ENCODE peak calls at places on chromosome 4, in nine cellular contexts. One of them, this sample, is unnamed.

GRCh38 chr4:92600638-92601037 is 296.9 kb downstream of the GRID2 start:
- DNase-seq in adrenal gland: no peak
- DNase-seq in H1: peak
- DNase-seq in A549: no peak
- DNase-seq in ovary: no peak
- DNase-seq in tibial nerve: no peak
- DNase-seq in SJSA1: no peak
- DNase-seq in DND-41: no peak
- DNase-seq in right lobe of liver: peak
- DNase-seq in this sample: no peak

GRCh38 chr4:186729856-186730255 is 6.2 kb upstream of the FAT1 start:
- DNase-seq in ovary: no peak
- DNase-seq in right lobe of liver: no peak
- DNase-seq in A549: no peak
- DNase-seq in DND-41: no peak
- DNase-seq in SJSA1: no peak
- DNase-seq in H1: no peak
- DNase-seq in adrenal gland: no peak
- DNase-seq in tibial nerve: no peak
- DNase-seq in this sample: no peak

GRCh38 chr4:138522366-138522765 is 280.2 kb upstream of the SLC7A11 start:
- DNase-seq in right lobe of liver: no peak
- DNase-seq in ovary: no peak
- DNase-seq in adrenal gland: no peak
- DNase-seq in DND-41: no peak
- DNase-seq in H1: no peak
- DNase-seq in A549: peak
- DNase-seq in SJSA1: peak
- DNase-seq in tibial nerve: no peak
- DNase-seq in this sample: no peak

GRCh38 chr4:13635281-13635799 is 7.8 kb upstream of the BOD1L1 start:
- DNase-seq in tibial nerve: no peak
- DNase-seq in A549: no peak
- DNase-seq in ovary: no peak
- DNase-seq in H1: no peak
- DNase-seq in adrenal gland: no peak
- DNase-seq in SJSA1: no peak
- DNase-seq in right lobe of liver: no peak
- DNase-seq in DND-41: no peak
- DNase-seq in this sample: no peak

GRCh38 chr4:161010227-161010626 is 1153.6 kb downstream of the FSTL5 start:
- DNase-seq in A549: no peak
- DNase-seq in adrenal gland: no peak
- DNase-seq in tibial nerve: no peak
- DNase-seq in ovary: no peak
- DNase-seq in right lobe of liver: no peak
- DNase-seq in H1: no peak
- DNase-seq in DND-41: no peak
- DNase-seq in SJSA1: no peak
- DNase-seq in this sample: no peak

GRCh38 chr4:99447079-99447478 is 11.9 kb upstream of the ADH7 start:
- DNase-seq in ovary: no peak
- DNase-seq in SJSA1: peak
- DNase-seq in right lobe of liver: no peak
- DNase-seq in tibial nerve: no peak
- DNase-seq in adrenal gland: no peak
- DNase-seq in H1: no peak
- DNase-seq in DND-41: peak
- DNase-seq in A549: peak
- DNase-seq in this sample: no peak

GRCh38 chr4:89739589-89739988 is 97.4 kb downstream of the SNCA start:
- DNase-seq in ovary: no peak
- DNase-seq in tibial nerve: no peak
- DNase-seq in DND-41: no peak
- DNase-seq in SJSA1: no peak
- DNase-seq in A549: no peak
- DNase-seq in adrenal gland: no peak
- DNase-seq in right lobe of liver: no peak
- DNase-seq in H1: no peak
- DNase-seq in this sample: no peak

GRCh38 chr4:88734403-88734949 is 36.8 kb upstream of the NAP1L5 start:
- DNase-seq in SJSA1: no peak
- DNase-seq in right lobe of liver: no peak
- DNase-seq in DND-41: no peak
- DNase-seq in H1: no peak
- DNase-seq in tibial nerve: no peak
- DNase-seq in A549: no peak
- DNase-seq in adrenal gland: no peak
- DNase-seq in ovary: no peak
- DNase-seq in this sample: no peak

GRCh38 chr4:1377606-1378261 is 28.5 kb downstream of the NKX1-1 start:
- DNase-seq in adrenal gland: no peak
- DNase-seq in right lobe of liver: peak
- DNase-seq in A549: no peak
- DNase-seq in H1: no peak
- DNase-seq in SJSA1: no peak
- DNase-seq in ovary: peak
- DNase-seq in DND-41: no peak
- DNase-seq in tibial nerve: no peak
- DNase-seq in this sample: no peak

GRCh38 chr4:123952530-123953274 is 556.1 kb downstream of the SPRY1 start:
- DNase-seq in ovary: no peak
- DNase-seq in tibial nerve: no peak
- DNase-seq in SJSA1: no peak
- DNase-seq in DND-41: no peak
- DNase-seq in H1: no peak
- DNase-seq in adrenal gland: no peak
- DNase-seq in right lobe of liver: no peak
- DNase-seq in A549: no peak
- DNase-seq in this sample: no peak

GRCh38 chr4:111854494-111855087 is 290.7 kb upstream of the FAM241A start:
- DNase-seq in ovary: no peak
- DNase-seq in H1: no peak
- DNase-seq in tibial nerve: no peak
- DNase-seq in DND-41: peak
- DNase-seq in SJSA1: peak
- DNase-seq in right lobe of liver: no peak
- DNase-seq in adrenal gland: peak
- DNase-seq in A549: peak
- DNase-seq in this sample: no peak

DNA sequence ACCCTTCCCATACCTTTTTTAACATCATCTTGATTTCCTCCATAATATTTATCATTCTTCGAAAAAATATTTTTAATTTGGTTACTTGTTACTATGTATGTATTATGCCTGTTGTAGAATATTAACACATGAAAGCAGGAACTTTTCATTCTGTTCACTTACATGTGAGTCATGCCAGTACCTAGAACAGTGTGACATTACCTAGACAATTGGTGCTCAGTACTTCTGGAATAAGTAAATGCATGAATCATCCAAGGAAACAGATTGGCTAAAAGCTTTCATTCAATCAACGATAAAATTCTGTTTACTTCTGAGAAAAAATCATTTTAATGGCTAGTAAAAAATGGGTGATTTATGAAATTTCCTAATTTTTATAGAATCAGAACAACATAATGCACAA is 76.4 kb downstream of the CXXC4 start:
- DNase-seq in right lobe of liver: no peak
- DNase-seq in A549: peak
- DNase-seq in ovary: no peak
- DNase-seq in H1: no peak
- DNase-seq in tibial nerve: no peak
- DNase-seq in adrenal gland: no peak
- DNase-seq in DND-41: no peak
- DNase-seq in SJSA1: no peak
- DNase-seq in this sample: no peak
- H3K4me3 ChIP-seq in right lobe of liver: no peak
- H3K4me3 ChIP-seq in A549: no peak
- H3K4me3 ChIP-seq in ovary: no peak
- H3K4me3 ChIP-seq in H1: no peak
- H3K4me3 ChIP-seq in tibial nerve: no peak
- H3K4me3 ChIP-seq in adrenal gland: no peak
- H3K4me3 ChIP-seq in DND-41: no peak
- H3K4me3 ChIP-seq in SJSA1: no peak
- H3K4me3 ChIP-seq in this sample: no peak

GRCh38 chr4:189185810-189186432 is 754.8 kb upstream of the FRG1 start:
- DNase-seq in tibial nerve: no peak
- DNase-seq in adrenal gland: no peak
- DNase-seq in ovary: no peak
- DNase-seq in right lobe of liver: no peak
- DNase-seq in H1: no peak
- DNase-seq in SJSA1: no peak
- DNase-seq in DND-41: no peak
- DNase-seq in A549: no peak
- DNase-seq in this sample: no peak
- H3K27ac ChIP-seq in tibial nerve: no peak
- H3K27ac ChIP-seq in adrenal gland: no peak
- H3K27ac ChIP-seq in ovary: no peak
- H3K27ac ChIP-seq in right lobe of liver: no peak
- H3K27ac ChIP-seq in H1: peak
- H3K27ac ChIP-seq in SJSA1: no peak
- H3K27ac ChIP-seq in DND-41: no peak
- H3K27ac ChIP-seq in A549: no peak
- H3K27ac ChIP-seq in this sample: no peak

DNA sequence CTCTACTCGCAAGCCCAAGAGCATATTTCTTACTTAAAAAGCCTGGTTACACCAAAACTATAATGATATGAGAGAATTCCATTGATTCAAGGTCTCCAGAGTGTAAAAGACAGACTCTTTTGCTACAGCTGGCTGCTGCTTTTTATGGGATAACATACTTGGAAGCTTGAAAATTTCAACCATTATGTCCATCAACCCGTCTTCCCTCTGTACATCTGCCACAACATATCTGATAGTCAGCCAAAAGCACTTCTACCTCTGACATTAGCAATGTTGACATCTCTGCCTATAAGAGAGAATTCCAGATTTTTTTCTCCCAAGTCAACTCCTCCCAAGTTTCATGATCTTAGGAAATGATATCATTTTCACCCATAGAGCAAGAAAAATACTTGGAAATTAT is 54.4 kb upstream of the IQCM start:
- DNase-seq in SJSA1: no peak
- DNase-seq in H1: no peak
- DNase-seq in right lobe of liver: no peak
- DNase-seq in DND-41: no peak
- DNase-seq in A549: no peak
- DNase-seq in adrenal gland: no peak
- DNase-seq in tibial nerve: no peak
- DNase-seq in ovary: no peak
- DNase-seq in this sample: no peak
- H3K4me3 ChIP-seq in SJSA1: no peak
- H3K4me3 ChIP-seq in H1: no peak
- H3K4me3 ChIP-seq in right lobe of liver: no peak
- H3K4me3 ChIP-seq in DND-41: no peak
- H3K4me3 ChIP-seq in A549: no peak
- H3K4me3 ChIP-seq in adrenal gland: no peak
- H3K4me3 ChIP-seq in tibial nerve: no peak
- H3K4me3 ChIP-seq in ovary: no peak
- H3K4me3 ChIP-seq in this sample: no peak

DNA sequence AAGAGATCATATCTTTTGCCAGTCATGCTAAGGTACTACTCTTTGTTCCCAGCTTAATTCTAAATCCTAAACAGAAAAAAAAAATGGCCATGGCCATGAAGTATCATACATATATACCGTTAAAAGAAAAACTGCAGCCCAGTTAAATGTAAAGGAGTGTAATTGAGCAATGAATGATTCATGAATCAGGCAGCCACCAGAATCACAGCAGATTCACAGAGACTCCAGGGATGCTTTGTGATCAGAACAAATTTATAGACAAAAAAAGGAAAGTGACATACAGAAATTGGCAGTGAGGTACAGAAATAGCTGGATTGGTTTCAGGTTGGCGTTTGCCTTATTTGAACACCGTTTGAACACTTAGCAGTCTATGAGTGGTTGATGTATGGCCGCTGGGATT is 42.1 kb upstream of the PDGFC start:
- DNase-seq in ovary: no peak
- DNase-seq in DND-41: no peak
- DNase-seq in right lobe of liver: no peak
- DNase-seq in A549: no peak
- DNase-seq in H1: no peak
- DNase-seq in tibial nerve: no peak
- DNase-seq in adrenal gland: no peak
- DNase-seq in SJSA1: no peak
- DNase-seq in this sample: no peak
- H3K27ac ChIP-seq in ovary: no peak
- H3K27ac ChIP-seq in DND-41: no peak
- H3K27ac ChIP-seq in right lobe of liver: no peak
- H3K27ac ChIP-seq in A549: no peak
- H3K27ac ChIP-seq in H1: no peak
- H3K27ac ChIP-seq in tibial nerve: no peak
- H3K27ac ChIP-seq in adrenal gland: no peak
- H3K27ac ChIP-seq in SJSA1: no peak
- H3K27ac ChIP-seq in this sample: no peak

DNA sequence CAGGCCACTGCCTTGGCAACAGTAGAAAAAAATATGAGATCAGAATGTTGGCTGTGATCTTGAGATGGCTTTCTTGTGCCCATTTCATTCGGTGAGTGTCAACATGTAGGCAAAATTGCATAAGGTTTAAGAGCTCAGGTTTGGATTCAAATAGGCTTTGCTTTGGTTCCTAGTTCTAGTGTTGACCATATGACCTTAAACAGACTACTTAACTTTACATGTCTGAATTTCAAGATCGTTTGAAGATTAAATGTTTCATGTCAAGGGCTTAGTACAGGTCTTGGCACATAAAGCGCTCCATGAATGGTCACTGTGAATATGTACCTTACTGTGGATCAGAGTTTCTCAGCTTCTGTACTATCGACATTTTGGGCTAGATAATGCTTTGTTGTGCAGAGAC is 204.2 kb downstream of the MGST2 start:
- DNase-seq in H1: no peak
- DNase-seq in SJSA1: no peak
- DNase-seq in A549: no peak
- DNase-seq in right lobe of liver: no peak
- DNase-seq in adrenal gland: no peak
- DNase-seq in ovary: no peak
- DNase-seq in tibial nerve: no peak
- DNase-seq in DND-41: no peak
- DNase-seq in this sample: no peak
- H3K4me3 ChIP-seq in H1: no peak
- H3K4me3 ChIP-seq in SJSA1: no peak
- H3K4me3 ChIP-seq in A549: no peak
- H3K4me3 ChIP-seq in right lobe of liver: no peak
- H3K4me3 ChIP-seq in adrenal gland: no peak
- H3K4me3 ChIP-seq in ovary: no peak
- H3K4me3 ChIP-seq in tibial nerve: no peak
- H3K4me3 ChIP-seq in DND-41: no peak
- H3K4me3 ChIP-seq in this sample: no peak

This sample was measured in naive thymus-derived CD4-positive, alpha-beta T cell.